ENCODE peak calls at places on chromosomes 13 and 19, in six cellular contexts. One of them, this sample, is unnamed.

GRCh38 chr13:21501709-21502108 is 42.6 kb upstream of the ZDHHC20 start:
- DNase-seq in fibroblast of lung: no peak
- DNase-seq in H9: peak; percentile 38
- DNase-seq in neuronal stem cell: no peak
- DNase-seq in SK-N-SH: no peak
- DNase-seq in neural progenitor cell: peak; percentile 6
- DNase-seq in this sample: no peak

GRCh38 chr19:29107831-29108230 is 105.1 kb downstream of the UQCRFS1 start:
- DNase-seq in SK-N-SH: no peak
- DNase-seq in H9: no peak
- DNase-seq in neural progenitor cell: no peak
- DNase-seq in fibroblast of lung: no peak
- DNase-seq in neuronal stem cell: no peak
- DNase-seq in this sample: no peak

GRCh38 chr19:51552996-51553725 is 17.9 kb upstream of the ZNF175 start:
- DNase-seq in SK-N-SH: peak; percentile 40
- DNase-seq in fibroblast of lung: peak; percentile 33
- DNase-seq in neuronal stem cell: peak; percentile 79
- DNase-seq in neural progenitor cell: peak; percentile 88
- DNase-seq in H9: peak; percentile 91
- DNase-seq in this sample: peak; percentile 63

GRCh38 chr13:114263590-114263989 is 17.8 kb upstream of the UPF3A start:
- DNase-seq in fibroblast of lung: no peak
- DNase-seq in SK-N-SH: no peak
- DNase-seq in neuronal stem cell: no peak
- DNase-seq in H9: no peak
- DNase-seq in neural progenitor cell: no peak
- DNase-seq in this sample: no peak

GRCh38 chr19:38061294-38061693 is 154.3 kb downstream of the SIPA1L3 start:
- DNase-seq in SK-N-SH: no peak
- DNase-seq in neuronal stem cell: no peak
- DNase-seq in fibroblast of lung: peak; percentile 71
- DNase-seq in neural progenitor cell: no peak
- DNase-seq in H9: no peak
- DNase-seq in this sample: no peak

GRCh38 chr19:47057328-47057727 is 8.9 kb upstream of the TMEM160 start:
- DNase-seq in neuronal stem cell: no peak
- DNase-seq in SK-N-SH: no peak
- DNase-seq in H9: no peak
- DNase-seq in fibroblast of lung: no peak
- DNase-seq in neural progenitor cell: no peak
- DNase-seq in this sample: no peak

GRCh38 chr19:13207237-13208130 is 57.3 kb downstream of the IER2 start:
- DNase-seq in neural progenitor cell: peak; percentile 45
- DNase-seq in fibroblast of lung: no peak
- DNase-seq in H9: peak; percentile 59
- DNase-seq in SK-N-SH: no peak
- DNase-seq in neuronal stem cell: no peak
- DNase-seq in this sample: no peak

GRCh38 chr13:98752111-98752941 is at the start of gene SLC15A1:
- DNase-seq in neuronal stem cell: no peak
- DNase-seq in H9: peak; percentile 51
- DNase-seq in neural progenitor cell: peak; percentile 33
- DNase-seq in SK-N-SH: peak; percentile 70
- DNase-seq in fibroblast of lung: no peak
- DNase-seq in this sample: no peak

GRCh38 chr19:13195678-13196077 is 45.5 kb downstream of the IER2 start:
- DNase-seq in SK-N-SH: no peak
- DNase-seq in neuronal stem cell: no peak
- DNase-seq in H9: peak; percentile 90
- DNase-seq in fibroblast of lung: no peak
- DNase-seq in neural progenitor cell: peak; percentile 79
- DNase-seq in this sample: peak; percentile 80

GRCh38 chr19:46716013-46716671 is 772 bp downstream of the PRKD2 start:
- DNase-seq in fibroblast of lung: no peak
- DNase-seq in neural progenitor cell: peak; percentile 85
- DNase-seq in H9: peak; percentile 48
- DNase-seq in SK-N-SH: peak; percentile 82
- DNase-seq in neuronal stem cell: no peak
- DNase-seq in this sample: peak; percentile 44

GRCh38 chr19:29544656-29545360 is 19.0 kb downstream of the VSTM2B start:
- DNase-seq in H9: peak; percentile 5
- DNase-seq in SK-N-SH: no peak
- DNase-seq in fibroblast of lung: no peak
- DNase-seq in neuronal stem cell: no peak
- DNase-seq in neural progenitor cell: no peak
- DNase-seq in this sample: no peak

GRCh38 chr19:56113071-56113632 is 7.9 kb downstream of the ZNF787 start:
- DNase-seq in neuronal stem cell: no peak
- DNase-seq in fibroblast of lung: no peak
- DNase-seq in neural progenitor cell: no peak
- DNase-seq in H9: no peak
- DNase-seq in SK-N-SH: no peak
- DNase-seq in this sample: no peak
- H3K9ac ChIP-seq in neuronal stem cell: no peak overlapping the region
- H3K9ac ChIP-seq in fibroblast of lung: no peak overlapping the region
- H3K9ac ChIP-seq in neural progenitor cell: no peak overlapping the region
- H3K9ac ChIP-seq in H9: no peak overlapping the region
- H3K9ac ChIP-seq in SK-N-SH: no peak overlapping the region
- H3K9ac ChIP-seq in this sample: no peak overlapping the region

DNA sequence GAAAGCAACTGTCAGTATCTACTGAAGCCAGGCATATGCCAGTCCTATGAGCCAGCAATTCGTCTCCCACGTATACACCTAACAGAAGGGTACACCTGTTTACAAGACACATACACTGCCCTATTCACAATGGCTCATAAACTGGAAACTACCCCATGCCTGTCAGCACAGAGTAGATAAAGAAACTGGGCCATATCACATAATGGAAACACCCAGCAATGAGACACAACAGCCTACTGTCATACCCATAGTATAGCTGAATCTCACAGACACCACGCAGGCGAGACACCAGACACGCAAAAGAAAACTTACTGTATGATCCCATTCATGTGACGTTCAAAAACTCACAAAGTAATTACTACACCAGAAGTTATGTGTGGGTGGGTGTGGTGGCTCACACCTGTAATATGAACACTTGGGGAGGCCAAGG is 15.7 kb downstream of the NOSIP start:
- DNase-seq in fibroblast of lung: no peak
- DNase-seq in H9: no peak
- DNase-seq in SK-N-SH: no peak
- DNase-seq in neuronal stem cell: no peak
- DNase-seq in neural progenitor cell: no peak
- DNase-seq in this sample: peak; percentile 67
- H3K27ac ChIP-seq in fibroblast of lung: no peak overlapping the region
- H3K27ac ChIP-seq in H9: no peak overlapping the region
- H3K27ac ChIP-seq in SK-N-SH: no peak overlapping the region
- H3K27ac ChIP-seq in neuronal stem cell: no peak overlapping the region
- H3K27ac ChIP-seq in neural progenitor cell: no peak overlapping the region
- H3K27ac ChIP-seq in this sample: peak overlapping the region; percentile 93

GRCh38 chr19:55656552-55656951 is 1.7 kb downstream of the U2AF2 start:
- DNase-seq in fibroblast of lung: no peak
- DNase-seq in SK-N-SH: no peak
- DNase-seq in neuronal stem cell: no peak
- DNase-seq in H9: no peak
- DNase-seq in neural progenitor cell: no peak
- DNase-seq in this sample: no peak

GRCh38 chr19:55658846-55659459 is 4.1 kb downstream of the U2AF2 start:
- DNase-seq in neuronal stem cell: no peak
- DNase-seq in fibroblast of lung: no peak
- DNase-seq in H9: no peak
- DNase-seq in SK-N-SH: no peak
- DNase-seq in neural progenitor cell: no peak
- DNase-seq in this sample: no peak

GRCh38 chr19:55655648-55656040 is 809 bp downstream of the U2AF2 start:
- DNase-seq in H9: no peak
- DNase-seq in fibroblast of lung: no peak
- DNase-seq in neuronal stem cell: no peak
- DNase-seq in neural progenitor cell: no peak
- DNase-seq in SK-N-SH: no peak
- DNase-seq in this sample: no peak

GRCh38 chr19:55654833-55655647 is at the start of gene U2AF2:
- DNase-seq in SK-N-SH: peak; percentile 97
- DNase-seq in H9: peak; percentile 95
- DNase-seq in neuronal stem cell: peak; percentile 94
- DNase-seq in fibroblast of lung: peak; percentile 94
- DNase-seq in neural progenitor cell: peak; percentile 96
- DNase-seq in this sample: peak; percentile 97

GRCh38 chr19:55657004-55657747 is 2.3 kb downstream of the U2AF2 start:
- DNase-seq in neural progenitor cell: no peak
- DNase-seq in SK-N-SH: no peak
- DNase-seq in H9: no peak
- DNase-seq in neuronal stem cell: no peak
- DNase-seq in fibroblast of lung: no peak
- DNase-seq in this sample: no peak
- H3K9ac ChIP-seq in neural progenitor cell: peak overlapping the region; percentile 38
- H3K9ac ChIP-seq in SK-N-SH: peak overlapping the region; percentile 99
- H3K9ac ChIP-seq in H9: peak overlapping the region; percentile 63
- H3K9ac ChIP-seq in neuronal stem cell: peak overlapping the region; percentile 39
- H3K9ac ChIP-seq in fibroblast of lung: no peak overlapping the region
- H3K9ac ChIP-seq in this sample: peak overlapping the region; percentile 80

DNA sequence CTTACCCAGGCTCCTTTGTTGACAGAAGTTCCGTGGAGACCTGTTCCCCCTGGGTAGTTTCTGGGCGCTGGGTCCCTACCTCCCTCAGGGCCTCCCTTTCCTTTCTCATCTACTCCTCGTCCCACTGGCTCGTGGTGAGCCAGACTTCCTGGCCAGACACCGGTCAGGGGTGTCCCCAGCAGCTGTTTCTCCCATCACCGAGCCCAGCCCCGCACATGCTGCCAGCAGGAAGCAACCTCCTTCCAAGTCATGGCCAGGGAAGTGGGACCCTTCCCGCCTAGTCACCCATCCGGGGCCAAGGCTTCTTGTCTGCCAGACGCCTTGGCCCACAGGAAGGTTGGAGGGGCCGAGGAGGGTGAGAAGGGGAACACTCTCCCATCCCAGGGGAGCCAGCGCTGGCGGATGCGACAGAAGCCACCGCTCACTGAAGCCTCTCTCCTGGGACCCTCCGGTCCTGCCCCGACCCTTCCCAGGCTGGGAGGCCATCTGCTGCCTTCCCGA is 5.7 kb downstream of the PAK4 start:
- DNase-seq in fibroblast of lung: no peak
- DNase-seq in H9: no peak
- DNase-seq in neural progenitor cell: no peak
- DNase-seq in neuronal stem cell: no peak
- DNase-seq in SK-N-SH: peak; percentile 45
- DNase-seq in this sample: no peak
- H3K27ac ChIP-seq in fibroblast of lung: no peak overlapping the region
- H3K27ac ChIP-seq in H9: no peak overlapping the region
- H3K27ac ChIP-seq in neural progenitor cell: no peak overlapping the region
- H3K27ac ChIP-seq in neuronal stem cell: no peak overlapping the region
- H3K27ac ChIP-seq in SK-N-SH: peak overlapping the region; percentile 25
- H3K27ac ChIP-seq in this sample: no peak overlapping the region

DNA sequence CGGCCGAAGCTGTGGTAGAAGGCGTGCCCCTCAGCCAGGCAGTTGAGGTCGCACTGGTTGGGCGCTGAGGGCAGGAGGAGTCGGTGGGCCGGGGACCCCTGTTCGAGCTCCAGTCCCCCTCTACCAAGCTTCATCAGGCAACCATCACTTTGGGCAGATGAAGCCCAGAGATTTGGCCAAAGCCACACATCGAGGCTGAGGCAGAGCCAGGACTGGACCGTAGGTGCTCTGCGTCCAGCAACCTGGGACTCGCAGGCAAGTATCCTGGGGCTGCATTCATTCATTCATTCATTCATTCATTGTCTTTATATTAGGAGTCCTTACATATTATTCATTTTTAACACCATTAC is 4.3 kb downstream of the ADAMTSL5 start:
- DNase-seq in neural progenitor cell: no peak
- DNase-seq in fibroblast of lung: no peak
- DNase-seq in neuronal stem cell: no peak
- DNase-seq in SK-N-SH: no peak
- DNase-seq in H9: no peak
- DNase-seq in this sample: no peak
- H3K9ac ChIP-seq in neural progenitor cell: no peak overlapping the region
- H3K9ac ChIP-seq in fibroblast of lung: no peak overlapping the region
- H3K9ac ChIP-seq in neuronal stem cell: peak overlapping the region; percentile 70
- H3K9ac ChIP-seq in SK-N-SH: no peak overlapping the region
- H3K9ac ChIP-seq in H9: no peak overlapping the region
- H3K9ac ChIP-seq in this sample: no peak overlapping the region

DNA sequence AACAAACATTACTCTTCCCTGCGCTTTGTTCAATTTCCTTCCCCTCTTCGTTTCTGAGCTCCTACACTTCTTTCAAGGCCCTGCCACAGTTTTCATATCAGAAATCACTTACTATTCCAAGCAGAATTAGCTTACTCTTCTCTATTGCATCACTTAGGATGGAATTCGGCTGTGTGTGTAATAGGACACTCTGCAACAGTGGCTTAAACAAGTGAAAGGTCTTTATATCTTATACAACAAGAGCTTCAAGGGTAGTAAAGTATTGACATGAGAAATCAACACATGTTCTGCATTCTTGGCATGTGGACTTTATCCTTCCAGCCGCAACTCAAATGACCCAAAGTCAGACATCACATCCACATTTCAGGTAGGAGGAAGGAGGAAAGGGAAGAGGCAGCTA is 279.5 kb downstream of the PCDH20 start:
- DNase-seq in H9: no peak
- DNase-seq in neuronal stem cell: no peak
- DNase-seq in SK-N-SH: no peak
- DNase-seq in neural progenitor cell: no peak
- DNase-seq in fibroblast of lung: peak; percentile 41
- DNase-seq in this sample: no peak
- H3K27ac ChIP-seq in H9: no peak overlapping the region
- H3K27ac ChIP-seq in neuronal stem cell: no peak overlapping the region
- H3K27ac ChIP-seq in SK-N-SH: no peak overlapping the region
- H3K27ac ChIP-seq in neural progenitor cell: no peak overlapping the region
- H3K27ac ChIP-seq in fibroblast of lung: no peak overlapping the region
- H3K27ac ChIP-seq in this sample: no peak overlapping the region

DNA sequence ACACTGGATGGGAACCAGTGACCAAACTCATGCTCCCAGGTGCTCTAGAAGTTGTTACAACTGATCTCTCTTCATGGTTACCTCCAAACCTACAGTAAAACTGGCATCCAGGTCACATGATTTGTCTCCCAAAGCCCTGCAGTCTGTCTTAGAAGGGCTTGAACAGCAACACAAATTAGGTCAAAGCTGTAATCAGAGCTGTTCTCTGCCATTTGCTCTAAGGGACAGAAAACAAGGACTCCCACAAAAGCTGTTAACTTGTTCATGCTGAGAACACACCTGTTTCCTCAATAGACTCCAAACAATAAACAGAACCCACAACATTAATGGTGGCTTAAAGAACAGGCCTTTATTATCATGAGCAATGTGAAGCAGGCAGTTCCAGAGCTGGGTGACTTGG is 8.0 kb downstream of the ZNF671 start:
- DNase-seq in H9: no peak
- DNase-seq in neuronal stem cell: no peak
- DNase-seq in SK-N-SH: no peak
- DNase-seq in neural progenitor cell: no peak
- DNase-seq in fibroblast of lung: no peak
- DNase-seq in this sample: no peak
- H3K9ac ChIP-seq in H9: no peak overlapping the region
- H3K9ac ChIP-seq in neuronal stem cell: no peak overlapping the region
- H3K9ac ChIP-seq in SK-N-SH: no peak overlapping the region
- H3K9ac ChIP-seq in neural progenitor cell: no peak overlapping the region
- H3K9ac ChIP-seq in fibroblast of lung: no peak overlapping the region
- H3K9ac ChIP-seq in this sample: no peak overlapping the region

GRCh38 chr13:20175406-20175794 is 14.5 kb upstream of the GJA3 start:
- DNase-seq in H9: no peak
- DNase-seq in neuronal stem cell: no peak
- DNase-seq in SK-N-SH: no peak
- DNase-seq in fibroblast of lung: no peak
- DNase-seq in neural progenitor cell: no peak
- DNase-seq in this sample: no peak
- H3K27ac ChIP-seq in H9: no peak overlapping the region
- H3K27ac ChIP-seq in neuronal stem cell: no peak overlapping the region
- H3K27ac ChIP-seq in SK-N-SH: no peak overlapping the region
- H3K27ac ChIP-seq in fibroblast of lung: peak overlapping the region; percentile 70
- H3K27ac ChIP-seq in neural progenitor cell: no peak overlapping the region
- H3K27ac ChIP-seq in this sample: no peak overlapping the region

This sample was measured in colonic mucosa.